ENCODE peak calls at places on chromosome 17, in four cellular contexts. C is H9, F is mesendoderm, B is IMR-90. N is an unnamed sample.

GRCh38 chr17:61452301-61453290 is at the start of gene TBX4:
- DNase-seq in C (peak; percentile 76), F (no peak), B (no peak), N (no peak)

GRCh38 chr17:9175700-9176467 is 154.6 kb downstream of the NTN1 start:
- DNase-seq in C (no peak), F (no peak), B (no peak), N (no peak)

GRCh38 chr17:82965371-82965770 is 114.0 kb upstream of the METRNL start:
- DNase-seq in C (peak; percentile 27), F (no peak), B (no peak), N (no peak)

GRCh38 chr17:13134106-13134505 is 116.3 kb upstream of the ELAC2 start:
- DNase-seq in C (no peak), F (no peak), B (no peak), N (no peak)

GRCh38 chr17:65155622-65156021 is 18.5 kb downstream of the RGS9 start:
- DNase-seq in C (no peak), F (no peak), B (no peak), N (no peak)

GRCh38 chr17:10657866-10658265 is 757 bp upstream of the MYH3 start:
- DNase-seq in C (no peak), F (no peak), B (no peak), N (no peak)

GRCh38 chr17:3911271-3912053 is 4.8 kb downstream of the P2RX1 start:
- DNase-seq in C (peak; percentile 59), F (peak; percentile 33), B (no peak), N (no peak)

GRCh38 chr17:43754947-43755346 is 3.6 kb downstream of the SOST start:
- DNase-seq in C (no peak), F (no peak), B (no peak), N (peak; percentile 58)

GRCh38 chr17:46064460-46064859 is 65.4 kb downstream of the STH start:
- DNase-seq in C (no peak), F (no peak), B (no peak), N (no peak)

GRCh38 chr17:81899514-81900166 is 2.4 kb upstream of the NPB start:
- DNase-seq in C (peak; percentile 44), F (no peak), B (no peak), N (no peak)

GRCh38 chr17:75498726-75499213 is 16.6 kb downstream of the CASKIN2 start:
- DNase-seq in C (peak; percentile 64), F (peak; percentile 45), B (no peak), N (no peak)

GRCh38 chr17:43171761-43172487 is 910 bp downstream of the NBR1 start:
- DNase-seq in C (no peak), F (peak; percentile 47), B (peak; percentile 95), N (no peak)

GRCh38 chr17:7782237-7782636 is 51.8 kb upstream of the KDM6B start:
- DNase-seq in C (no peak), F (no peak), B (peak; percentile 61), N (no peak)

GRCh38 chr17:79975498-79976134 is 60.1 kb downstream of the TBC1D16 start:
- DNase-seq in C (peak; percentile 35), F (no peak), B (no peak), N (no peak)

GRCh38 chr17:509316-509715 is 156.7 kb upstream of the RPH3AL start:
- DNase-seq in C (no peak), F (no peak), B (no peak), N (no peak)

GRCh38 chr17:80109066-80109618 is 7.8 kb downstream of the GAA start:
- DNase-seq in C (no peak), F (no peak), B (no peak), N (no peak)

GRCh38 chr17:76556759-76557367 is 17.0 kb downstream of the PRCD start:
- DNase-seq in C (peak; percentile 35), F (peak; percentile 51), B (peak; percentile 49), N (no peak)

GRCh38 chr17:21001813-21002221 is 41.0 kb downstream of the USP22 start:
- DNase-seq in C (no peak), F (no peak), B (no peak), N (no peak)

GRCh38 chr17:76417499-76418143 is 33.2 kb downstream of the SPHK1 start:
- DNase-seq in C (peak; percentile 67), F (peak; percentile 53), B (no peak), N (no peak)

GRCh38 chr17:47119746-47120520 is 69.2 kb downstream of the CDC27 start:
- DNase-seq in C (no peak), F (peak; percentile 14), B (peak; percentile 76), N (no peak)

GRCh38 chr17:17056167-17056562 is 13.9 kb downstream of the MPRIP start:
- DNase-seq in C (peak; percentile 24), F (no peak), B (no peak), N (no peak)

GRCh38 chr17:66966529-66967418 is 2.3 kb downstream of the CACNG4 start:
- DNase-seq in C (no peak), F (no peak), B (no peak), N (no peak)

GRCh38 chr17:81551458-81552243 is 502 bp downstream of the FAAP100 start:
- DNase-seq in C (no peak), F (no peak), B (peak; percentile 16), N (no peak)

GRCh38 chr17:28712705-28713415 is 1.2 kb upstream of the PROCA1 start:
- DNase-seq in C (no peak), F (no peak), B (no peak), N (no peak)

GRCh38 chr17:21573961-21574610 is 118.2 kb upstream of the KCNJ18 start:
- DNase-seq in C (no peak), F (no peak), B (peak; percentile 68), N (no peak)

GRCh38 chr17:9725575-9725974 is 65.8 kb downstream of the DHRS7C start:
- DNase-seq in C (no peak), F (no peak), B (no peak), N (no peak)

GRCh38 chr17:27577884-27578717 is 52.9 kb upstream of the LGALS9 start:
- DNase-seq in C (no peak), F (peak; percentile 85), B (peak; percentile 73), N (no peak)

GRCh38 chr17:63842173-63842539 is 329 bp downstream of the SMARCD2 start:
- DNase-seq in C (no peak), F (peak; percentile 51), B (no peak), N (no peak)

GRCh38 chr17:81666092-81666341 is 388 bp downstream of the OXLD1 start:
- DNase-seq in C (peak; percentile 64), F (peak; percentile 71), B (peak; percentile 9), N (no peak)

GRCh38 chr17:66165537-66166123 is 26.3 kb downstream of the CEP112 start:
- DNase-seq in C (no peak), F (peak; percentile 54), B (peak; percentile 75), N (no peak)

GRCh38 chr17:52233176-52233575 is 74.7 kb upstream of the CA10 start:
- DNase-seq in C (no peak), F (no peak), B (no peak), N (no peak)

GRCh38 chr17:73835605-73836004 is 191.4 kb upstream of the SDK2 start:
- DNase-seq in C (no peak), F (no peak), B (no peak), N (no peak)

GRCh38 chr17:73833779-73834613 is 189.8 kb upstream of the SDK2 start:
- DNase-seq in C (no peak), F (peak; percentile 63), B (no peak), N (no peak)

GRCh38 chr17:73838815-73839214 is 194.6 kb upstream of the SDK2 start:
- DNase-seq in C (no peak), F (no peak), B (no peak), N (no peak)

GRCh38 chr17:73831699-73832098 is 187.5 kb upstream of the SDK2 start:
- DNase-seq in C (no peak), F (no peak), B (no peak), N (no peak)

GRCh38 chr17:73834684-73835343 is 190.6 kb upstream of the SDK2 start:
- DNase-seq in C (no peak), F (no peak), B (no peak), N (no peak)
- H4K5ac ChIP-seq in C (no peak overlapping the region), F (no peak overlapping the region), B (no peak overlapping the region), N (no peak overlapping the region)

DNA sequence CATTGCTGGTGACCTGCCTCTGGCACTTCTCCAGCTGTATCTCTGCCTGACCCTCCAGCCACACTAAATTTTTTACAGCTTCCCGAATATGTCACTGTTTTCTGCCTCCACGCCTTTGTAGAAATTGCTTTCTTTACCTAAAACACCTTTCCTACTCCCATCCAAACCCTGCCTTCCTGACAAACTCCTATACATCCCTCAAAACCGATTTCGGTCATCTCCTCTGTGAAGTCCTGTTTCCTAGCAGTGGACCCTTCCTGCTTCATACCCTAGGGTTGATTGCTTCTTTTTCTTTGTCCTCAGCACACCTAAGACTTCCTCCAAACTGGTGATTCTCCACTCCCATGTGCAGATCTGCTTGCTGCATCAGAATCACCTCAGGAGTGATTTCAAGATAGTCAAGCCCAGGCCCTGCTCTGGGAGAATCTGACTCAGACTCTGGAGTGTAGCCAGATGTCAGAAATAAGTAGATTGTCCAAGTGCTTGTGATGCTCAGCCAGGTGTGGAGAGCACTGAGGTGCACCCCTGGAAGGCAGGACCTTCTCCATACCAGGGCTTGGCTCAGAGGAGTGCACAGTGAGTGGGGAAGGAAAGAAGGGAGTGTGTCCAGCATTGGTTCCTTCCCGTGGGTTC is 184.2 kb downstream of the COPRS start:
- DNase-seq in C (no peak), F (no peak), B (peak; percentile 80), N (no peak)
- H4K5ac ChIP-seq in C (no peak overlapping the region), F (no peak overlapping the region), B (no peak overlapping the region), N (no peak overlapping the region)

GRCh38 chr17:41417576-41418015 is 6.8 kb downstream of the KRT37 start:
- DNase-seq in C (peak; percentile 88), F (peak; percentile 65), B (peak; percentile 43), N (no peak)
- H4K5ac ChIP-seq in C (no peak overlapping the region), F (no peak overlapping the region), B (peak overlapping the region; percentile 83), N (no peak overlapping the region)

DNA sequence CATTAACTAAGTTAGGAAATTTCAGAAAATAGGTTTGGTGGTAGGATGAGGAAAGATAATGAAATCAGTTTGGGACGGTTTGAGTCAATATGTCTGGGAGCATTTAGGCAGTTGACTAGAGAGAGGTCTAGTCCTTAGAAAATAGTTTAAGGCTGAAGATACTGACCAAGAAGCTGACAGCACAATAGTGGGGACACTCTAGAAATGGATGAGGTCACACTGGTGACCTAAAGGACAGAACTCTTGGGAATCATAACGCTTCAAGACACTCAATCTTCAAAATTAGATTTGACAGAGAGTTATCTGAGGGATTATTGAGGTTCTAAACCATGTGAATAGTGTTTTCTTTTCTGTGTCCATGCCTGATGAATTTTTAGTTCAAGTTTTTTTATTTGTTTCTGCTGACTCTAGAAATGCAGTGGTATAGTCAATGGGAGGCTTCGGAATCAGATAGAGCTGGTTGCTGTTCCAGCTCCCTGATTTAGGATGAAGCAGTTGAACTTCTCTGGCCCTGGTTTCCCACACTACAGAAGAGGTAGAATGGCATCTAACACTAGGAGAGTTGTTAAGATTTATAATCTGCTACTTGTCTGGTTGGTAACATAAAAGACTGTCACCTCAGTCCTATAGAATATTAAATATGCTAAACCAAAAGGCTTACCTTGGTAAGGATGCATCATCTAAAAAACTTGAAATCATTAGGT is 29.7 kb downstream of the MMD start:
- DNase-seq in C (no peak), F (no peak), B (no peak), N (no peak)
- H4K5ac ChIP-seq in C (no peak overlapping the region), F (no peak overlapping the region), B (no peak overlapping the region), N (no peak overlapping the region)

DNA sequence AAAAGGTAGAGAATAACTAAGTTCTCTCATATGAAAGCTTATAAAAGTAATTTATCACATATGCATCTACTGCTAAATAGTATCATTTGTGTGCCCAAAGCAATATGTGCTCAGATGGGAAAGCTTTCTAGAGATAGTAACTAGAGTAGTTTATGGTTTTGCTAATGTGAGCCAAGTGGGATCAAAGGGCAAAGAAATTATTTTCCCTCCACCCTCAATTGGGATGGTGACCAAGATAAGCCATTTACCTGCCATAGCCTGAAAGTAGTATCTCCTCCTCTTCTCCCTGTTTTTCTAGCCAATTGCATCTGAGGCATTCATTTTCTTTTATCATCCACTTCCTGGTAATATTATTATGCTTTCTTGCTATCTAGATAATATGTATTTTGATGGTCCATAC is 41.9 kb upstream of the KCNJ16 start:
- DNase-seq in C (no peak), F (no peak), B (no peak), N (no peak)
- H4K5ac ChIP-seq in C (no peak overlapping the region), F (no peak overlapping the region), B (no peak overlapping the region), N (no peak overlapping the region)